ENCODE peak calls at places on chromosomes 5 and 9, in six cellular contexts. K, B, N, G, P and X are unnamed samples.

GRCh38 chr9:105921057-105921721 is 226.8 kb downstream of the TMEM38B start:
- DNase-seq in P (no peak), B (no peak), K (no peak), N (peak; percentile 20), G (no peak), X (no peak)

GRCh38 chr9:121267689-121268597 is at the start of gene GSN:
- DNase-seq in K (peak; percentile 87), P (peak; percentile 11), G (peak; percentile 53), B (peak; percentile 61), N (peak; percentile 89), X (peak; percentile 82)

GRCh38 chr5:40904205-40904993 is 4.9 kb upstream of the C7 start:
- DNase-seq in P (peak; percentile 52), G (peak; percentile 68), N (peak; percentile 87), B (peak; percentile 73), K (peak; percentile 50), X (peak; percentile 77)

GRCh38 chr9:135307314-135307713 is 172.3 kb upstream of the PPP1R26 start:
- DNase-seq in G (no peak), P (no peak), B (no peak), N (no peak), K (no peak), X (no peak)

GRCh38 chr9:86471501-86471900 is 117.3 kb upstream of the TUT7 start:
- DNase-seq in B (no peak), N (no peak), K (no peak), P (no peak), G (no peak), X (no peak)

GRCh38 chr9:120893585-120893857 is 16.5 kb upstream of the PHF19 start:
- DNase-seq in K (no peak), G (no peak), B (peak; percentile 65), N (no peak), P (peak; percentile 61), X (no peak)

GRCh38 chr5:158979749-158980521 is 119.8 kb downstream of the EBF1 start:
- DNase-seq in K (peak; percentile 67), G (no peak), N (peak; percentile 21), B (no peak), P (no peak), X (no peak)

GRCh38 chr9:109950710-109951443 is 170.9 kb downstream of the PALM2AKAP2 start:
- DNase-seq in N (peak; percentile 53), B (no peak), P (no peak), K (no peak), G (peak; percentile 38), X (no peak)

GRCh38 chr9:116792271-116792670 is 105.2 kb downstream of the TRIM32 start:
- DNase-seq in N (peak; percentile 19), P (no peak), B (no peak), G (no peak), K (no peak), X (no peak)

GRCh38 chr5:27124590-27124989 is 86.2 kb upstream of the CDH9 start:
- DNase-seq in N (peak; percentile 51), P (no peak), K (no peak), B (peak; percentile 32), G (no peak), X (peak; percentile 9)

GRCh38 chr5:75545131-75545530 is 33.4 kb downstream of the POLK start:
- DNase-seq in P (no peak), G (no peak), B (no peak), K (no peak), N (no peak), X (no peak)

GRCh38 chr5:55821731-55822512 is 29.2 kb upstream of the IL31RA start:
- DNase-seq in K (no peak), N (no peak), B (no peak), G (no peak), P (no peak), X (no peak)

GRCh38 chr5:123180178-123180577 is 91.1 kb downstream of the PRDM6 start:
- DNase-seq in N (no peak), G (no peak), B (no peak), K (no peak), P (no peak), X (no peak)

GRCh38 chr9:97386733-97387503 is 25.0 kb upstream of the TDRD7 start:
- DNase-seq in N (peak; percentile 85), B (peak; percentile 71), G (peak; percentile 74), K (peak; percentile 52), P (peak; percentile 58), X (peak; percentile 66)

GRCh38 chr5:98101131-98101530 is 672.3 kb upstream of the RGMB start:
- DNase-seq in G (no peak), K (no peak), P (no peak), N (no peak), B (no peak), X (no peak)

GRCh38 chr9:1462626-1463308 is 412.6 kb downstream of the DMRT2 start:
- DNase-seq in G (no peak), N (peak; percentile 3), B (no peak), P (no peak), K (no peak), X (no peak)

GRCh38 chr5:132011561-132012384 is at the start of gene ACSL6:
- DNase-seq in B (no peak), N (peak; percentile 18), G (no peak), K (peak; percentile 37), P (no peak), X (no peak)

GRCh38 chr9:129235931-129236331 is 57.9 kb upstream of the IER5L start:
- DNase-seq in B (peak; percentile 49), P (peak; percentile 95), K (no peak), N (no peak), G (peak; percentile 73), X (no peak)

GRCh38 chr9:106423575-106423974 is 439.4 kb upstream of the ZNF462 start:
- DNase-seq in N (no peak), P (no peak), B (no peak), G (no peak), K (no peak), X (no peak)

GRCh38 chr5:126384985-126385384 is 38.2 kb upstream of the GRAMD2B start:
- DNase-seq in P (no peak), B (no peak), K (no peak), N (no peak), G (no peak), X (no peak)

GRCh38 chr5:20554001-20554400 is 566.0 kb upstream of the CDH18 start:
- DNase-seq in P (no peak), G (no peak), B (no peak), K (no peak), N (no peak), X (no peak)

GRCh38 chr9:131418143-131419028 is 24.5 kb downstream of the PRRC2B start:
- DNase-seq in K (peak; percentile 48), G (no peak), B (peak; percentile 39), N (peak; percentile 82), P (no peak), X (no peak)

GRCh38 chr9:79682076-79682736 is 110.4 kb downstream of the TLE4 start:
- DNase-seq in G (no peak), P (no peak), N (no peak), K (no peak), B (no peak), X (no peak)

GRCh38 chr5:5645198-5645597 is 222.7 kb downstream of the ICE1 start:
- DNase-seq in P (no peak), B (no peak), K (no peak), N (peak; percentile 56), G (no peak), X (no peak)